ENCODE peak calls at places on chromosomes 11 and 22, in eight cellular contexts. S is fibroblast of pulmonary artery, X is cardiac fibroblast, O is transverse colon, N is Karpas-422, L is neuronal stem cell, M is left lung, I is NB4. P is an unnamed sample.

GRCh38 chr11:20360650-20361049 is 2.9 kb upstream of the HTATIP2 start:
- DNase-seq in S (peak; percentile 43), O (peak; percentile 24), N (no peak), L (no peak), M (no peak), X (peak; percentile 52), I (peak; percentile 42), P (peak; percentile 10)

GRCh38 chr11:102473543-102473942 is 21.0 kb upstream of the TMEM123 start:
- DNase-seq in O (peak; percentile 83), S (no peak), N (no peak), I (no peak), X (no peak), M (no peak), L (no peak), P (no peak)

GRCh38 chr11:61512435-61512834 is 3.9 kb downstream of the LRRC10B start:
- DNase-seq in I (no peak), N (no peak), L (no peak), S (no peak), X (no peak), M (no peak), O (no peak), P (no peak)

GRCh38 chr11:35541621-35542375 is 16.4 kb upstream of the PAMR1 start:
- DNase-seq in N (no peak), I (no peak), S (peak; percentile 88), X (peak; percentile 88), L (no peak), O (peak; percentile 16), M (peak; percentile 60), P (peak; percentile 73)

GRCh38 chr22:36745301-36745995 is 30.5 kb downstream of the IFT27 start:
- DNase-seq in L (no peak), S (no peak), I (no peak), N (peak; percentile 39), M (peak; percentile 22), O (no peak), X (no peak), P (no peak)

GRCh38 chr11:120179071-120179672 is 31.7 kb upstream of the OAF start:
- DNase-seq in S (no peak), M (no peak), I (no peak), L (no peak), X (no peak), O (no peak), N (no peak), P (no peak)

GRCh38 chr11:77779935-77780334 is 40.6 kb downstream of the RSF1 start:
- DNase-seq in X (peak; percentile 66), L (peak; percentile 30), I (peak; percentile 47), O (no peak), N (peak; percentile 49), M (no peak), S (peak; percentile 66), P (peak; percentile 24)

GRCh38 chr11:93921695-93922468 is 71.5 kb upstream of the VSTM5 start:
- DNase-seq in L (peak; percentile 54), N (peak; percentile 96), I (peak; percentile 72), X (peak; percentile 81), O (peak; percentile 18), S (peak; percentile 79), M (no peak), P (peak; percentile 34)

GRCh38 chr11:8098879-8099278 is 17.9 kb downstream of the TUB start:
- DNase-seq in L (no peak), I (no peak), S (no peak), M (no peak), N (no peak), O (no peak), X (no peak), P (peak; percentile 25)

GRCh38 chr11:112289588-112290461 is 29.2 kb upstream of the PLET1 start:
- DNase-seq in X (peak; percentile 64), M (peak; percentile 87), N (peak; percentile 81), S (peak; percentile 52), L (peak; percentile 53), I (peak; percentile 72), O (peak; percentile 88), P (peak; percentile 28)

GRCh38 chr22:19668748-19669147 is 45.6 kb upstream of the SEPTIN5 start:
- DNase-seq in O (no peak), X (no peak), L (no peak), I (no peak), S (no peak), M (no peak), N (no peak), P (no peak)

GRCh38 chr11:3859373-3859881 is 4.0 kb downstream of the STIM1 start:
- DNase-seq in S (no peak), M (no peak), O (peak; percentile 54), L (no peak), I (peak; percentile 71), X (no peak), N (peak; percentile 65), P (no peak)

GRCh38 chr22:50683086-50683993 is 10.7 kb downstream of the SHANK3 start:
- DNase-seq in O (no peak), N (no peak), M (no peak), L (no peak), S (no peak), X (no peak), I (no peak), P (no peak)

GRCh38 chr22:38267086-38267485 is 5.7 kb downstream of the TMEM184B start:
- DNase-seq in I (peak; percentile 71), X (peak; percentile 89), N (no peak), O (no peak), L (no peak), S (peak; percentile 90), M (peak; percentile 48), P (no peak)

GRCh38 chr22:50150161-50151129 is 20.1 kb upstream of the PANX2 start:
- DNase-seq in S (no peak), M (no peak), N (no peak), X (no peak), L (no peak), I (no peak), O (no peak), P (no peak)

GRCh38 chr11:107956543-107956942 is 28.3 kb downstream of the RAB39A start:
- DNase-seq in S (no peak), L (no peak), X (no peak), O (no peak), M (no peak), N (no peak), I (no peak), P (no peak)

GRCh38 chr11:17421781-17422180 is 33.3 kb upstream of the KCNJ11 start:
- DNase-seq in S (no peak), M (no peak), O (no peak), I (no peak), N (no peak), X (no peak), L (no peak), P (no peak)

GRCh38 chr11:40338062-40338461 is 1121.4 kb downstream of the LRRC4C start:
- DNase-seq in X (no peak), M (no peak), N (no peak), O (no peak), I (no peak), L (no peak), S (no peak), P (no peak)
- H3K4me3 ChIP-seq in X (no peak overlapping the region), M (no peak overlapping the region), N (no peak overlapping the region), O (no peak overlapping the region), I (no peak overlapping the region), L (no peak overlapping the region), S (no peak overlapping the region), P (no peak overlapping the region)

DNA sequence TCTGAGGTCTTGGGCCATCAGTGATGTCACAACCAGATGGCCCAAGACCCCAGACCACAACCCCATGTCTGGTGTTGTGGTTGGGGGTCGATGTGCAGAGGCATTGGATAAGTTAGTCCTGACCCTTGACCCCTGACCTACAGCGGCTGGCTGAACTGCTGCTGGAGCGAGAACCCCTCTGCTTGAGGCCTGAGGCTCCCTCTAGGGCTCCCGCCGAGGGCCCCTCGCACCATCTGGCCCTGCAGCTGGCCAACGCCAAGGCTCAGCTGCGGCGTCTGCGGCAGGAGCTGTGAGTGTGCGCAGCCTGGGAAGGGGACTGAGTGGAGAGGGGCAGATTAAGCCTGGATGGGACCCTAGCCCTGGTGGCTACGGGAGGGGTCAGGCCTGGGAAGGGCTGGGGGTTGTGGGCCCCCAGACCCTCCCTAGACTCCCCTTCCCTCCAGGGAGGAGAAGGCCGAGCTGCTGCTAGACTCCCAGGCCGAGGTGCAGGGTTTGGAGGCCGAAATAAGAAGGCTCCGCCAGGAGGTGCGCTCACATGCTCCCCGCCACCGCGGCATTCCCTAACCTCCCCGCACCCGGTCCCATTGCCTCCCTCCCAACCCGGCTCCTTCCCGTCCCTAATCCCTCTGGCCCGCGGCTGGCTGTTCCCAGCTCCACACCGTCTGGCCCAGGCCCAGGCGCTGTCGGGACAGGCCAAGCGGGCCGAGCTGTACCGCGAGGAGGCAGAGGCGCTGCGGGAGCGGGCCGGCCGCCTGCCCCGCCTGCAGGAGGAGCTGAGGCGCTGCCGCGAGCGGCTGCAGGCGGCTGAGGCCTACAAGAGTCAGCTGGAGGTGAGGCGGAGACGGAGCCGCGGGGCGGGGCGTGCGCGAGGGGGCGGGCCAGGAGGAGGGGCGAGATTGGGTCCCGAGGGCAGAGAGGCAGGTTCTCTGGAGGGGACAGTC is 2.1 kb downstream of the CCDC88B start:
- DNase-seq in S (peak; percentile 87), I (peak; percentile 67), L (peak; percentile 80), N (peak; percentile 97), M (peak; percentile 92), X (peak; percentile 87), O (peak; percentile 96), P (peak; percentile 82)
- H3K4me3 ChIP-seq in S (peak overlapping the region; percentile 37), I (no peak overlapping the region), L (peak overlapping the region; percentile 70), N (peak overlapping the region; percentile 26), M (peak overlapping the region; percentile 7), X (peak overlapping the region; percentile 48), O (peak overlapping the region; percentile 22), P (peak overlapping the region; percentile 35)

DNA sequence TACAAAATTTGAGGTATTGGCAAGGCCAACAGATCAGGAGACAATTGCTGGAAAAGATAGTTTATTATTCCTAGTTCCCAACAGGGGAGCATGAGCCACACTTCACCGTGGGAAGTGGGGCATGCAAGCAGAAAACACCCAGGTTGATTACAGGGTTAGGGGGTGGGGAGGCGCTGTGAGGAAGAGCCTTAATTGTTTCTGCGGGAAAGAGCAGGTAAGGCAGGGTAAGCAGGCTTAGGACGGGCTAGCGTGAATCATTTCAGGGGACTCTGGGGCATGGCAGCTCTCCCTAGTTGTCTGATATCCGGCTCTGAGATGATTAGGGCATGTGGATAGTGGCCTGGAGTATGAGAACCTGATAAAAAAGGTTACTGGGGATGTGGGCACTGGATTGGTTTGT is 20.7 kb upstream of the HTR3A start:
- DNase-seq in S (no peak), I (no peak), O (no peak), L (no peak), M (no peak), X (no peak), N (no peak), P (no peak)
- H3K4me3 ChIP-seq in S (no peak overlapping the region), I (no peak overlapping the region), O (no peak overlapping the region), L (no peak overlapping the region), M (no peak overlapping the region), X (no peak overlapping the region), N (no peak overlapping the region), P (no peak overlapping the region)

DNA sequence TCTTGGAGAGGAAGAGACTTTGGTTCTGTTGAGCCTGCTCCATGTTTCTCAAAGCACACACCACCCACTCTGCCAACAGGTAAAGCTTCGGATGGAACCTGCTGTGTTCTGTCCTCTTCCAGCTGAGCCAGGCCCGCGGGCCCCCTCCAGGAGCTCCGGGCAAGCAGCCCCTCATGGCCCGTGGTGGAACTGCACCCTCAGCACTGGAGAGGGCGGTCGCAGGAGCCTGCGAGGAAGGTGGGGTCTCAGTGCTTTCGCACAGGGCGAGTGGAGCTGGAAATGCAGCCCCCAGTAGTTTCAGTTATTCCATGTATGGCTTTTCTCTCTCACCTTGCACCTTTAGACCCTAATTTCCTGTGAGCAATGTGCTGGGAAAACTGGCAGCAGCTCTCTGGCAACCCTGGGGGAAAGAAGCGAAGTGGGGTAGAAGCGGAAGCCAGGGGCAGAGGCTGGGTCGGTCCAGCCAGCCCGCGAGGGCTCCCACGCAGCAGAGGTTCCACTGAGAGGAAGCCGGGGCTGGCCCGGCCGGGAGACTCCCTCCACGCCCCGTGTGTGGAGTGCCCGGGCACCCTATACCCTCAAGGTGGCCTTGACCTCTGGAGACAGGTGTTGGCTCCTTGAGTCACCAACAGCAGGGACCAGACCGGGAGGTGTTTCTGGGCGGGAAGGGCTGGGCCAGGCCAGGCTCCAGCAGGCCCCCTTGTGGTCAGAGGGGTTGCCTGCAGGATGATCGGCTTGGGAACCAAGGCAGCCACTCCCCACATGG is 119.9 kb upstream of the TMEM45B start:
- DNase-seq in N (peak; percentile 65), S (peak; percentile 35), O (peak; percentile 80), I (peak; percentile 58), X (peak; percentile 37), M (peak; percentile 58), L (peak; percentile 60), P (peak; percentile 31)
- H3K4me3 ChIP-seq in N (no peak overlapping the region), S (peak overlapping the region; percentile 33), O (peak overlapping the region; percentile 23), I (no peak overlapping the region), X (no peak overlapping the region), M (peak overlapping the region; percentile 15), L (peak overlapping the region; percentile 74), P (peak overlapping the region; percentile 33)